ENCODE peak calls at places on chromosomes 7 and 10, in six cellular contexts. I is activated T-helper 1 cell treated with Interleukin-2 at 50 U/mL for 16 hours, C is suprapubic skin, P is H9, A is ascending aorta, L is HEK293T. S is an unnamed sample.

GRCh38 chr7:32070051-32070405 is 179 bp downstream of the PDE1C start:
- DNase-seq in I (no peak), C (no peak), P (no peak), A (no peak), L (no peak), S (no peak)

GRCh38 chr10:100814751-100815474 is 69.5 kb downstream of the PAX2 start:
- DNase-seq in I (no peak), C (no peak), P (no peak), A (no peak), L (no peak), S (no peak)

GRCh38 chr10:132712291-132712690 is 73.7 kb downstream of the NKX6-2 start:
- DNase-seq in I (no peak), C (peak; percentile 34), P (no peak), A (no peak), L (no peak), S (peak; percentile 27)

GRCh38 chr7:2596636-2597635 is 34.9 kb upstream of the TTYH3 start:
- DNase-seq in I (no peak), C (no peak), P (no peak), A (no peak), L (no peak), S (no peak)

GRCh38 chr10:98858525-98858924 is 377.1 kb downstream of the HPSE2 start:
- DNase-seq in I (no peak), C (no peak), P (no peak), A (no peak), L (peak; percentile 16), S (no peak)

GRCh38 chr10:131312261-131312801 is 810 bp upstream of the TCERG1L start:
- DNase-seq in I (no peak), C (no peak), P (peak; percentile 85), A (no peak), L (no peak), S (no peak)

GRCh38 chr7:157567666-157568065 is 230.9 kb downstream of the DNAJB6 start:
- DNase-seq in I (no peak), C (no peak), P (no peak), A (no peak), L (no peak), S (no peak)

GRCh38 chr7:51246258-51247245 is 70.1 kb downstream of the COBL start:
- DNase-seq in I (no peak), C (no peak), P (no peak), A (no peak), L (no peak), S (no peak)

GRCh38 chr10:130190065-130190736 is 54.0 kb downstream of the GLRX3 start:
- DNase-seq in I (peak; percentile 81), C (peak; percentile 90), P (peak; percentile 93), A (no peak), L (peak; percentile 95), S (no peak)

GRCh38 chr7:73811760-73812168 is 19.0 kb upstream of the CLDN4 start:
- DNase-seq in I (peak; percentile 25), C (peak; percentile 85), P (peak; percentile 89), A (no peak), L (peak; percentile 82), S (peak; percentile 74)

GRCh38 chr7:35645691-35646090 is 49.2 kb downstream of the HERPUD2 start:
- DNase-seq in I (no peak), C (no peak), P (no peak), A (no peak), L (no peak), S (no peak)

GRCh38 chr10:123808873-123809272 is 82.7 kb downstream of the CPXM2 start:
- DNase-seq in I (no peak), C (no peak), P (no peak), A (no peak), L (no peak), S (no peak)

GRCh38 chr7:32536016-32536415 is 40.7 kb downstream of the AVL9 start:
- DNase-seq in I (no peak), C (no peak), P (no peak), A (no peak), L (no peak), S (no peak)

S was measured in RWPE2.